ENCODE peak calls at places on chromosomes 5 and 9, in seven cellular contexts. T is ovary, R is sigmoid colon, Z is heart left ventricle, E is spleen, F is gastrocnemius medialis, I is mammary epithelial cell. X is an unnamed sample.
A peak's percentile ranks its signal among the peaks of the same experiment; 100 is the strongest.

GRCh38 chr5:153517105-153517700 is 26.7 kb downstream of the GRIA1 start:
- DNase-seq in T (no peak), R (no peak), E (no peak), I (no peak), F (no peak), Z (no peak), X (no peak)

GRCh38 chr9:19999491-20000057 is 210.7 kb upstream of the SLC24A2 start:
- DNase-seq in I (peak; percentile 96), Z (no peak), F (no peak), R (no peak), T (no peak), E (no peak), X (no peak)

GRCh38 chr5:37738865-37739488 is 100.9 kb downstream of the GDNF start:
- DNase-seq in F (no peak), R (no peak), I (no peak), T (no peak), Z (no peak), E (no peak), X (no peak)

GRCh38 chr5:84028093-84028492 is 307.4 kb upstream of the HAPLN1 start:
- DNase-seq in R (no peak), F (no peak), T (no peak), Z (no peak), E (no peak), I (no peak), X (no peak)

GRCh38 chr9:98791147-98792095 is 4.9 kb downstream of the ANKS6 start:
- DNase-seq in I (peak; percentile 94), E (peak; percentile 89), F (peak; percentile 79), T (peak; percentile 80), R (peak; percentile 92), Z (peak; percentile 72), X (peak; percentile 93)

GRCh38 chr9:70519912-70520724 is 105.7 kb upstream of the KLF9 start:
- DNase-seq in F (no peak), T (no peak), I (no peak), E (no peak), R (no peak), Z (no peak), X (no peak)

GRCh38 chr5:10527281-10527950 is 36.5 kb upstream of the ANKRD33B start:
- DNase-seq in I (no peak), E (no peak), R (no peak), T (no peak), Z (no peak), F (no peak), X (no peak)

GRCh38 chr9:35675732-35676392 is 2.1 kb downstream of the CA9 start:
- DNase-seq in F (no peak), I (no peak), T (peak; percentile 69), E (peak; percentile 82), Z (peak; percentile 59), R (no peak), X (no peak)

GRCh38 chr5:113693621-113694130 is 180.2 kb downstream of the YTHDC2 start:
- DNase-seq in E (no peak), R (no peak), Z (no peak), I (no peak), T (no peak), F (no peak), X (no peak)

GRCh38 chr9:73081979-73082657 is 69.5 kb upstream of the ANXA1 start:
- DNase-seq in F (no peak), E (no peak), Z (no peak), T (no peak), R (no peak), I (peak; percentile 24), X (no peak)

GRCh38 chr9:93592389-93593021 is 16.1 kb downstream of the PHF2 start:
- DNase-seq in R (no peak), T (no peak), Z (no peak), E (no peak), I (no peak), F (no peak), X (no peak)

GRCh38 chr9:10512144-10512543 is 100.7 kb downstream of the PTPRD start:
- DNase-seq in Z (no peak), I (no peak), T (no peak), R (no peak), E (no peak), F (no peak), X (no peak)

GRCh38 chr9:135969064-135969683 is 8.0 kb upstream of the UBAC1 start:
- DNase-seq in R (peak; percentile 55), I (no peak), F (no peak), E (no peak), T (no peak), Z (no peak), X (no peak)

DNA sequence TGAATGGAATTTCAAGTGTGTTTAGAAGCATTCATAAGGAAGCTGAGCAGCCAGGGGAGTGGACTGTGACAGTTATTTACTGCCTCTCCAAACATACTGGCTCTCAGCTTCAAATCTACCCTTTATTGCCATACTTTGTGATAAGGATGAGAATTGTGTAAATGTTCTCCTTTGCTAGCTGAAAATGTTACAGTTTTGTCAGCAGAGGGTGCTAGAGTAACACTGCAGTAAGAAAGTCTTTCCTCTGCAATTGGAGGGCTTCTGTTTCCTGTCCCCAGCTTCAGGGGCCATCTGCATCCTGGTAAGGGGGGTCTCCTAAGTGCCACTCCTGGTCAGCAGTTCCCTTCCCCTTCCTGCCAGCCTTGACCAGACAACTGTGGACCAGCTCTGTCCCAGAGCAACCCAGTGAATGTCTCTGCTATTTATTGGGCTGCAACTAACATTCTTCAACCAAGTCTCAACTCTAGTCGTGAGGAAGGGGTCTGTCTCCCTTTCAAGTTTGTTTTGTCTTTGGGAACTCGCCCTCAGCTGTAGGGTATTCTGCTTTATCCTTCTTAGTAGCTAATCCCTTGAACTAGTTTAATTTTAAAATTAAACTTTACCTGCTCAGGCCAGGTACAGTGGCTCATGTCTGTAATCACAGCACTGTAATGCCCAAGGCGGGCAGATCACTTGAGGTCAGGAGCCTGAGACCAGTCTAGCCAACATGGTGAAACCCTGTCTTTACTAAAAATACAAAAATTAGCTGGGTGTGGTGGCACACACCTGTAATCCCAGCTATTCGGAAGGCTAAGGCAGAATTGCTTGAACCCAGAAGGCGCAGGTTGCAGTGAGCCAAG is 45.3 kb downstream of the RAPGEF6 start:
- DNase-seq in T (no peak), Z (no peak), I (peak; percentile 10), F (no peak), E (no peak), R (no peak), X (no peak)
- H3K4me3 ChIP-seq in T (no peak overlapping the region), Z (no peak overlapping the region), I (no peak overlapping the region), F (no peak overlapping the region), E (no peak overlapping the region), R (no peak overlapping the region), X (no peak overlapping the region)

DNA sequence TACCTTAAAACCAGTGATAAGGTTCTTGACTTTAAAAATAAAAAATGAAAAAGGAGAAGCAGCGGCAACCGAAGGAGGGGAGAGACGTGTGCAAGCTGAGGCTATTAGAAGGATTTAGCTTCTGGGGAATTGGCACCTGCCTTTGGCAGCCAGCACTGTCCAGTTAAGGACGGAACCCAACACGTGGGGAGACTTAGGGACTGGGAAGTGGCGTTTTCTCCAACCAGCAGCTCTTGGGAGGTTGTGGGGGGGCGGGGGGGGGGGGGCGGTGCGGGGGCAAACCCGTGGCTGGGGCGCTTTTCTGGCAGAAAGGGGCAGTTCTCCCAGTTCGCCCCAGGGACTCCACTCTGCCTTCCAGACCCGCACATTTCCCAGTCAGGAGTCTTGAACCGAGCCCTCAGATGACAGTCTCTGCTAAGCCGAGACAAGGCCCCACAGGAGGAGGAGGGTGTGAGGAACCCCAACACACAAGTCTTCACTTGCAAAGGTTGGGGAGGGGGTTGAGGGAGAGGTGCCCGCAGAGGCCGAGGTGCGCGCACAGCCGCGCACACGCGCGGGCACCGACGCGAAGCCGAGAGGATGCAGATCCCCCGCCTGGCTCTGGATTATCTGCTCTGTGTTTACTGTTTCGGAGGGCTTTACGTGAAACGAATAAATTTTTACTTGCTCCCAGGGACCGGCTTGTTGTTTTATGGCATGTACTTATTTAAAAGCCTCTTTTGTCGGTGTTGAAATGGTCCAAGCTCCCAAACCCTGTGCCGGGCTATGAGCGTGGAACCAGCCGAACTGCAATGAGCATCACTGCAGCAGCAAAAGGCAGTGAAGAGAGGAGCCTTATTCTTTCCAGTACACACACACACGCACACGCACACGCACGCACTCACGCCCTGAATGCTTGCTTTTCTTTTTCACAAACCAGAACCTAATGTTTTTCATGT is 297.5 kb downstream of the PARP8 start:
- DNase-seq in I (no peak), T (no peak), F (no peak), E (no peak), R (no peak), Z (no peak), X (no peak)
- H3K36me3 ChIP-seq in I (no peaks in the 10 kb centered on the region), T (no peaks in the 10 kb centered on the region), F (no peaks in the 10 kb centered on the region), E (no peaks in the 10 kb centered on the region), R (no peaks in the 10 kb centered on the region), Z (no peaks in the 10 kb centered on the region), X (no peaks in the 10 kb centered on the region)

GRCh38 chr9:81470864-81471263 is 218.5 kb downstream of the TLE1 start:
- DNase-seq in R (no peak), T (no peak), Z (no peak), F (no peak), I (no peak), E (no peak), X (no peak)

GRCh38 chr9:81461196-81461595 is 228.2 kb downstream of the TLE1 start:
- DNase-seq in Z (no peak), E (no peak), R (no peak), T (no peak), I (no peak), F (no peak), X (no peak)

GRCh38 chr9:81468084-81468595 is 221.2 kb downstream of the TLE1 start:
- DNase-seq in T (no peak), E (no peak), Z (no peak), R (no peak), I (no peak), F (peak; percentile 10), X (no peak)

GRCh38 chr9:81462759-81463158 is 226.6 kb downstream of the TLE1 start:
- DNase-seq in F (no peak), R (no peak), I (no peak), E (no peak), Z (no peak), T (no peak), X (no peak)

DNA sequence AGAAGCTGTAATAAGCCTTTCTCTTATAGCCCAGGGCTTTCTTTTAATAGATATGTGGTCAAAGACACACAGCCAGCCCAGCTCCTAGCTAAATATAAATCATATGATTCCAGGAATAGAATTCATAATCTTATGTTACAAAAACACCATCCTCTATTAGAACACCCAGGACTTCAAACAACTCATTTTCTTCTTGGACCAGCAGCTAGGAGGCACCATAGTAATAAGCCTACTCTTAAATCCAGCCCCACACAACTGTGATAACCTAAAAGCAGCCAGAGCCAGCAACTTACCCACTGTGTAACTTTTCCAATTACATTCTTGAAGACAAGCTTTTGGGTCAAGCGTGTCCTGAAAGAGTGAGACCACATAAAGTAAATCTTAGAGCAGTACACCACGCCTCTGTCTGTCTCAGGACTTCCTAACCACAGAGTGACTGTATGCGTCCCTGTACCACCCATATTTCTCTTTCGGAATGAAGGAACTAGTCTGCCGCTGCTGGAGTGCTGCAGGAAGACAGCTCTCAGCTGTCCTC is 223.8 kb downstream of the TLE1 start:
- DNase-seq in Z (no peak), T (no peak), F (peak; percentile 40), E (no peak), R (no peak), I (no peak), X (no peak)
- TF ChIP-seq CTCF in Z (peak; percentile 27), T (no peak), F (peak; percentile 16), E (no peak), R (no peak), I (no peak), X (no peak)

DNA sequence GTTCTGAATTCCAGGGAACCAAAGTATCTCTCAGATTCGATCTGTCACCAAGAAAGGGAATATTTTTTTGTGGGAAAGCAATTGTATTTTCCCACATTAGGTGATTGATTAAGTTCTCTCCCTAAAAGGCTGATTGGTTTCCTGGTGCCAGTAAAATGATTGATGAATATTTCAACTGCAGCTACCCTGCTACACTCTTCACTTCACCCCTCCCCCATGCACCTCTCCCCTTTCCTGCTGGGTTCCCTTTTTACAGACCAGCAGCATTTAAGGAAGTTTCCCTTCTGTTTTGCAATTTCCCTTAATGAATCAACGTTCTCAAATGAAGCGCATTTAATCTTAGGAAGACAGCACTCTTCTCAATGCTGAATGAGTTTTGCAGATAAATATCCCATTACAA is 13.1 kb downstream of the NR6A1 start:
- DNase-seq in R (no peak), Z (no peak), T (no peak), E (no peak), I (no peak), F (no peak), X (no peak)
- H3K4me3 ChIP-seq in R (no peak overlapping the region), Z (peak overlapping the region; percentile 10), T (no peak overlapping the region), E (no peak overlapping the region), I (no peak overlapping the region), F (no peak overlapping the region), X (peak overlapping the region; percentile 2)